ENCODE peak calls at places on chromosomes 1 and 21, in six cellular contexts. O is NCI-H1105; D is COR-L47; L is stimulated activated CD4-positive, alpha-beta T cell treated with anti-CD3 and anti-CD28 coated beads, TNF-alpha, amount 100 ng/mL, for 1 hour; B is EL; X is anterior cingulate cortex. H is an unnamed sample.
A peak's percentile ranks its signal among the peaks of the same experiment; 100 is the strongest.

GRCh38 chr1:227548448-227548847 is 14.9 kb upstream of the ZNF678 start:
- DNase-seq in B (no peak), X (no peak), O (no peak), D (no peak), L (no peak), H (no peak)

GRCh38 chr1:167566766-167567165 is 13.2 kb upstream of the CREG1 start:
- DNase-seq in X (no peak), D (no peak), L (no peak), O (no peak), B (no peak), H (no peak)

GRCh38 chr1:5685446-5686040 is 306.7 kb downstream of the NPHP4 start:
- DNase-seq in X (no peak), D (no peak), O (no peak), B (no peak), L (no peak), H (no peak)

GRCh38 chr1:27979151-27979858 is 19.5 kb downstream of the XKR8 start:
- DNase-seq in O (peak; percentile 19), L (no peak), D (peak; percentile 47), B (peak; percentile 62), X (no peak), H (no peak)

GRCh38 chr1:118948796-118949195 is 39.3 kb downstream of the TBX15 start:
- DNase-seq in B (no peak), D (no peak), O (no peak), X (no peak), L (no peak), H (no peak)

GRCh38 chr1:198756470-198756869 is 117.6 kb downstream of the PTPRC start:
- DNase-seq in B (peak; percentile 23), D (no peak), O (no peak), X (no peak), L (no peak), H (no peak)

GRCh38 chr1:33986389-33987095 is 122.7 kb downstream of the HMGB4 start:
- DNase-seq in B (no peak), O (no peak), L (no peak), D (no peak), X (no peak), H (peak; percentile 47)

GRCh38 chr1:197924516-197925123 is 7.4 kb downstream of the LHX9 start:
- DNase-seq in D (peak; percentile 27), B (peak; percentile 72), L (no peak), O (no peak), X (no peak), H (no peak)

GRCh38 chr1:153775432-153776311 is 465 bp downstream of the SLC27A3 start:
- DNase-seq in X (no peak), L (peak; percentile 21), O (peak; percentile 85), B (peak; percentile 65), D (peak; percentile 87), H (peak; percentile 32)

GRCh38 chr1:1752190-1752589 is 26.1 kb downstream of the NADK start:
- DNase-seq in X (no peak), O (no peak), L (no peak), B (no peak), D (no peak), H (no peak)

GRCh38 chr1:150194381-150195031 is 41.4 kb downstream of the ANP32E start:
- DNase-seq in L (no peak), B (peak; percentile 63), O (no peak), D (no peak), X (no peak), H (no peak)

GRCh38 chr1:171999756-172000155 is 158.5 kb downstream of the DNM3 start:
- DNase-seq in X (no peak), D (no peak), O (no peak), B (peak; percentile 57), L (no peak), H (no peak)

GRCh38 chr1:33301273-33301984 is 19.5 kb downstream of the A3GALT2 start:
- DNase-seq in X (no peak), L (no peak), D (no peak), B (peak; percentile 59), O (no peak), H (no peak)

GRCh38 chr1:181936768-181937581 is 124.5 kb downstream of the ZNF648 start:
- DNase-seq in B (peak; percentile 15), X (no peak), O (peak; percentile 82), L (no peak), D (peak; percentile 73), H (peak; percentile 34)

GRCh38 chr21:35635994-35636393 is 424.3 kb downstream of the SETD4 start:
- DNase-seq in D (no peak), L (no peak), O (no peak), X (no peak), B (no peak), H (no peak)

GRCh38 chr1:86195281-86195680 is 38.7 kb upstream of the COL24A1 start:
- DNase-seq in B (no peak), O (no peak), D (peak; percentile 82), X (no peak), L (no peak), H (no peak)

GRCh38 chr1:109914587-109915240 is 4.1 kb downstream of the CSF1 start:
- DNase-seq in B (peak; percentile 56), D (no peak), X (no peak), O (no peak), L (no peak), H (no peak)

GRCh38 chr1:66729130-66729922 is 22.9 kb upstream of the DYNLT5 start:
- DNase-seq in B (no peak), X (no peak), D (no peak), L (no peak), O (no peak), H (no peak)

GRCh38 chr1:113981962-113982931 is 3.0 kb downstream of the OLFML3 start:
- DNase-seq in O (no peak), L (no peak), X (no peak), B (peak; percentile 82), D (no peak), H (no peak)

GRCh38 chr1:2406451-2407041 is 5.8 kb downstream of the PEX10 start:
- DNase-seq in L (no peak), X (no peak), D (peak; percentile 18), O (no peak), B (no peak), H (no peak)

GRCh38 chr1:81231729-81232038 is 569.0 kb upstream of the ADGRL2 start:
- DNase-seq in D (no peak), L (no peak), B (peak; percentile 36), X (no peak), O (no peak), H (no peak)

GRCh38 chr1:198929961-198930599 is 291.2 kb downstream of the PTPRC start:
- DNase-seq in L (no peak), X (no peak), B (peak; percentile 40), D (peak; percentile 29), O (peak; percentile 21), H (no peak)

GRCh38 chr1:194208674-194209073 is 1022.3 kb upstream of the B3GALT2 start:
- DNase-seq in D (no peak), L (no peak), B (no peak), X (no peak), O (no peak), H (no peak)

GRCh38 chr1:156282143-156282478 is 514 bp downstream of the SMG5 start:
- DNase-seq in X (no peak), L (no peak), O (peak; percentile 74), D (peak; percentile 21), B (no peak), H (no peak)

GRCh38 chr1:90526954-90527353 is 190.1 kb downstream of the BARHL2 start:
- DNase-seq in O (no peak), L (no peak), X (no peak), B (no peak), D (no peak), H (no peak)

GRCh38 chr1:187689137-187689536 is 860.4 kb downstream of the PLA2G4A start:
- DNase-seq in B (peak; percentile 53), X (no peak), O (peak; percentile 56), D (peak; percentile 63), L (no peak), H (no peak)

GRCh38 chr1:2545754-2546514 is 10.2 kb upstream of the TNFRSF14 start:
- DNase-seq in X (no peak), O (peak; percentile 45), B (peak; percentile 85), L (peak; percentile 78), D (peak; percentile 90), H (peak; percentile 69)

GRCh38 chr1:63914241-63914640 is 140.4 kb downstream of the ROR1 start:
- DNase-seq in X (no peak), D (no peak), L (no peak), O (no peak), B (no peak), H (no peak)

GRCh38 chr1:178094752-178095645 is 1.1 kb downstream of the RASAL2 start:
- DNase-seq in O (no peak), L (no peak), B (peak; percentile 63), X (no peak), D (no peak), H (no peak)

GRCh38 chr1:205918955-205919746 is 24.1 kb downstream of the SLC26A9 start:
- DNase-seq in B (peak; percentile 80), D (peak; percentile 50), O (peak; percentile 45), L (peak; percentile 34), X (peak; percentile 53), H (peak; percentile 79)

GRCh38 chr1:43597721-43598120 is 52.2 kb upstream of the KDM4A start:
- DNase-seq in O (no peak), D (no peak), L (no peak), B (no peak), X (no peak), H (no peak)

GRCh38 chr1:203196371-203196770 is 9.9 kb upstream of the CHI3L1 start:
- DNase-seq in L (no peak), B (no peak), D (no peak), O (no peak), X (no peak), H (no peak)

GRCh38 chr1:81801032-81801833 is 499 bp downstream of the ADGRL2 start:
- DNase-seq in X (no peak), D (peak; percentile 61), L (no peak), O (peak; percentile 83), B (peak; percentile 81), H (peak; percentile 67)

GRCh38 chr1:46411601-46412341 is 17.7 kb downstream of the FAAH start:
- DNase-seq in L (no peak), D (no peak), O (no peak), X (no peak), B (no peak), H (no peak)

GRCh38 chr21:32413697-32414578 is 1.4 kb downstream of the EVA1C start:
- DNase-seq in B (peak; percentile 15), X (peak; percentile 32), D (peak; percentile 8), L (no peak), O (no peak), H (no peak)

GRCh38 chr1:226548281-226549093 is at the start of gene STUM:
- DNase-seq in D (peak; percentile 31), O (no peak), X (no peak), L (no peak), B (peak; percentile 25), H (no peak)

GRCh38 chr1:5755552-5756125 is 236.6 kb downstream of the NPHP4 start:
- DNase-seq in D (no peak), L (no peak), X (no peak), B (no peak), O (no peak), H (no peak)

GRCh38 chr1:21069549-21069948 is 107.1 kb downstream of the EIF4G3 start:
- DNase-seq in D (no peak), O (no peak), L (no peak), B (peak; percentile 76), X (no peak), H (no peak)

GRCh38 chr1:36522461-36523229 is 39.9 kb upstream of the CSF3R start:
- DNase-seq in D (no peak), B (no peak), X (no peak), O (no peak), L (no peak), H (no peak)

GRCh38 chr1:2314297-2314802 is 77.0 kb downstream of the MORN1 start:
- DNase-seq in O (peak; percentile 19), D (no peak), X (no peak), L (no peak), B (peak; percentile 72), H (no peak)